ENCODE peak calls at places on chromosomes 7 and 10, in five cellular contexts. G is K562, N is HepG2, A is H1, B is GM12878. F is an unnamed sample.

GRCh38 chr7:155219947-155220769 is 77.5 kb upstream of the INSIG1 start:
- DNase-seq in G (no peak), N (no peak), A (no peak), B (no peak), F (no peak)

GRCh38 chr7:32316831-32317230 is 173.3 kb downstream of the LSM5 start:
- DNase-seq in G (no peak), N (no peak), A (no peak), B (no peak), F (no peak)

GRCh38 chr10:59809644-59809974 is 56.4 kb upstream of the MRLN start:
- DNase-seq in G (no peak), N (no peak), A (no peak), B (no peak), F (no peak)

GRCh38 chr10:93437946-93438795 is 44.0 kb downstream of the MYOF start:
- DNase-seq in G (no peak), N (no peak), A (no peak), B (no peak), F (peak; percentile 73)

GRCh38 chr10:2589226-2589625 is 478.1 kb upstream of the PFKP start:
- DNase-seq in G (no peak), N (no peak), A (no peak), B (no peak), F (no peak)

GRCh38 chr7:50418086-50418515 is 32.0 kb downstream of the FIGNL1 start:
- DNase-seq in G (peak; percentile 79), N (peak; percentile 66), A (peak; percentile 75), B (no peak), F (peak; percentile 96)

GRCh38 chr7:31690892-31691291 is 3.9 kb downstream of the PPP1R17 start:
- DNase-seq in G (no peak), N (no peak), A (no peak), B (no peak), F (no peak)

GRCh38 chr7:126774077-126774476 is 478.7 kb downstream of the GRM8 start:
- DNase-seq in G (no peak), N (no peak), A (no peak), B (no peak), F (no peak)

GRCh38 chr10:12041766-12042408 is 722 bp downstream of the UPF2 start:
- DNase-seq in G (no peak), N (peak; percentile 33), A (no peak), B (no peak), F (peak; percentile 39)

GRCh38 chr10:67695555-67695954 is 440 bp downstream of the CTNNA3 start:
- DNase-seq in G (no peak), N (no peak), A (no peak), B (no peak), F (no peak)

GRCh38 chr10:73763343-73763742 is 18.5 kb upstream of the CHCHD1 start:
- DNase-seq in G (no peak), N (no peak), A (no peak), B (no peak), F (no peak)

GRCh38 chr10:34960983-34961382 is 129.2 kb downstream of the CUL2 start:
- DNase-seq in G (no peak), N (no peak), A (no peak), B (no peak), F (peak; percentile 38)

GRCh38 chr7:92641921-92642511 is 51.8 kb upstream of the FAM133B start:
- DNase-seq in G (no peak), N (no peak), A (no peak), B (no peak), F (no peak)
- TF ChIP-seq CREB1 in G (no peak), N (no peak), A (no peak), B (peak; percentile 67), F (no peak)

DNA sequence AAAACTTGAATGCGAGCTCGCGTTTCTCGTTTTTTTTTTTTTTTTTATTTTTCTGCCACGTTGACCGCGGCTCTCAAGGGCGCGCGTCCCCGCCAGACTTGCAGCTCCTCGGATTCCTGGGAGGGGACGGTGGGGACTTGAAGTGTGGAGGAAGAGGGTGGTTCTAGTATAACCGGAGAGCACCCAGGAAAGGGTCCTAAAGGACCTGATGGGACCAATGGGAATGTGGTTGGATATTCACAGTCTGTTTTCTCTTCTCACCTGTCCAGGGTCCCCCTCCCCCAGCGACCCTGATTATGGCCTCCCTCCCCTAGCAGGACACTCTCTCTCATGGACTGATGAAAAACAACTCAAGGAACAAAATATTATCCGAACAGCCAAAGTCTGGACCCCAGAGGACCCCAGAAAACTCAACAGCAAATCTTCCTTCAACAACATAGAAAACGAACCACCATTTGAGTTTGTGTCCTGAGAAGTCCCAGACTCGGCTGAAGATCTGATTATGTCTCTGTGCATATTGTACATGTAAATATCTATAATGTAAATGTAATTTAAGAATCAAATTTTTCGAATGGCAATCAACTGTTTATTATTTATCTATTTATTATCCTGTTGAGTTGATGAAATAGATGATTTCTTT is 1.4 kb downstream of the PTF1A start:
- DNase-seq in G (no peak), N (no peak), A (no peak), B (no peak), F (no peak)
- H3K4me3 ChIP-seq in G (no peak overlapping the region), N (no peak overlapping the region), A (no peak overlapping the region), B (no peak overlapping the region), F (peak overlapping the region; percentile 42)

GRCh38 chr7:1971946-1972654 is 260.6 kb downstream of the MAD1L1 start:
- DNase-seq in G (no peak), N (no peak), A (no peak), B (no peak), F (no peak)
- TF ChIP-seq EZH2 in G (no peak), N (no peak), A (no peak), B (no peak), F (no peak)

GRCh38 chr7:40979296-40979695 is 723.6 kb downstream of the INHBA start:
- DNase-seq in G (no peak), N (no peak), A (no peak), B (no peak), F (no peak)
- TF ChIP-seq CREB1 in G (no peak), N (no peak), A (no peak), B (no peak), F (no peak)

GRCh38 chr10:92241158-92241500 is 49.7 kb downstream of the CPEB3 start:
- DNase-seq in G (peak; percentile 25), N (peak; percentile 24), A (no peak), B (no peak), F (peak; percentile 72)
- H3K4me3 ChIP-seq in G (peak overlapping the region; percentile 43), N (peak overlapping the region; percentile 91), A (peak overlapping the region; percentile 82), B (peak overlapping the region; percentile 90), F (peak overlapping the region; percentile 52)

GRCh38 chr7:30474485-30474884 is 4.1 kb downstream of the NOD1 start:
- DNase-seq in G (no peak), N (no peak), A (no peak), B (no peak), F (no peak)

GRCh38 chr7:30476401-30477145 is 2.0 kb downstream of the NOD1 start:
- DNase-seq in G (no peak), N (no peak), A (no peak), B (no peak), F (no peak)

GRCh38 chr7:30475580-30475979 is 3.0 kb downstream of the NOD1 start:
- DNase-seq in G (no peak), N (no peak), A (no peak), B (no peak), F (no peak)

GRCh38 chr7:30474893-30475292 is 3.7 kb downstream of the NOD1 start:
- DNase-seq in G (no peak), N (no peak), A (no peak), B (no peak), F (no peak)

GRCh38 chr7:30478349-30479228 is at the start of gene NOD1:
- DNase-seq in G (peak; percentile 87), N (peak; percentile 40), A (peak; percentile 10), B (no peak), F (peak; percentile 82)
- TF ChIP-seq EZH2 in G (no peak), N (no peak), A (peak; percentile 46), B (no peak), F (no peak)

GRCh38 chr7:17078298-17078697 is 196.5 kb upstream of the AGR3 start:
- DNase-seq in G (no peak), N (no peak), A (no peak), B (no peak), F (no peak)

GRCh38 chr7:17083392-17084165 is 201.8 kb upstream of the AGR3 start:
- DNase-seq in G (no peak), N (no peak), A (no peak), B (no peak), F (no peak)

GRCh38 chr7:17086403-17086802 is 204.6 kb upstream of the AGR3 start:
- DNase-seq in G (no peak), N (peak; percentile 59), A (no peak), B (no peak), F (no peak)

GRCh38 chr7:17085186-17085585 is 203.4 kb upstream of the AGR3 start:
- DNase-seq in G (no peak), N (peak; percentile 45), A (no peak), B (no peak), F (no peak)

GRCh38 chr7:17084166-17084475 is 202.3 kb upstream of the AGR3 start:
- DNase-seq in G (no peak), N (no peak), A (no peak), B (no peak), F (no peak)
- TF ChIP-seq CREB1 in G (no peak), N (no peak), A (no peak), B (no peak), F (no peak)

DNA sequence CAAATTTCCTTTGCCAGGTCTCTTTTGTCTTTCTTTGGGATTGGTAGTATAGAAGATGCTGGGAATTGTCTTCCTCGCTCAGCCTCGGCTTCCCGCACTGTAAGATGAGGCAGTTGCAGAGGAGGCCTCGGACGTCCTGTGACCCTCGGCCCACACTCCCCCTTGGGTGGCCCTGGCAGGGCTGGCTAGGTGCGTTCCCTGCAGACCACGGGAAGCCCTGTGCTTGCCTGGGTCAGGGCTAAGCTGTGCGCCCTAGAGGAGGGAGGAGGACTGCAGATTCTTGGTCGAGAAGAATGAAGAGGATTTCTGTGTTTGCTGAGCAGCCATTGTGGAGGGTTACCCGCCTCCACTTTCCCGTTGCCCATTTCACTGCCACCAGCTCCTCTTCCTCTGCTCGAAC is 42.8 kb downstream of the WIPI2 start:
- DNase-seq in G (no peak), N (no peak), A (no peak), B (no peak), F (peak; percentile 47)
- H3K4me3 ChIP-seq in G (no peak overlapping the region), N (no peak overlapping the region), A (no peak overlapping the region), B (peak overlapping the region; percentile 35), F (no peak overlapping the region)

GRCh38 chr10:90858489-90858968 is 690 bp upstream of the HTR7 start:
- DNase-seq in G (no peak), N (no peak), A (no peak), B (no peak), F (no peak)

GRCh38 chr10:90855126-90855525 is 2.7 kb downstream of the HTR7 start:
- DNase-seq in G (no peak), N (no peak), A (no peak), B (no peak), F (no peak)

GRCh38 chr10:90856261-90856660 is 1.6 kb downstream of the HTR7 start:
- DNase-seq in G (no peak), N (no peak), A (no peak), B (no peak), F (peak; percentile 14)

GRCh38 chr10:90857635-90858488 is at the start of gene HTR7:
- DNase-seq in G (peak; percentile 65), N (peak; percentile 16), A (no peak), B (no peak), F (peak; percentile 76)

GRCh38 chr10:90856964-90857634 is 740 bp downstream of the HTR7 start:
- DNase-seq in G (no peak), N (no peak), A (no peak), B (no peak), F (peak; percentile 36)
- TF ChIP-seq EZH2 in G (no peak), N (no peak), A (peak; percentile 70), B (no peak), F (no peak)

F was measured in GM23338.